ENCODE peak calls at places on chromosomes 11 and 22, in nine cellular contexts. One of them, this sample, is unnamed.

GRCh38 chr11:18594999-18595749 is 4.4 kb upstream of the MISFA start:
- DNase-seq in spleen: no peak
- DNase-seq in fibroblast of lung: peak; percentile 76
- DNase-seq in endothelial cell: no peak
- DNase-seq in lower lobe of right lung: no peak
- DNase-seq in AG09309: peak; percentile 46
- DNase-seq in thoracic aorta: no peak
- DNase-seq in HL-60: no peak
- DNase-seq in fibroblast of villous mesenchyme: no peak
- DNase-seq in this sample: no peak

GRCh38 chr11:76803811-76804600 is 20.9 kb downstream of the TSKU start:
- DNase-seq in spleen: peak; percentile 41
- DNase-seq in fibroblast of lung: peak; percentile 63
- DNase-seq in endothelial cell: no peak
- DNase-seq in lower lobe of right lung: peak; percentile 75
- DNase-seq in AG09309: no peak
- DNase-seq in thoracic aorta: no peak
- DNase-seq in HL-60: no peak
- DNase-seq in fibroblast of villous mesenchyme: no peak
- DNase-seq in this sample: no peak

GRCh38 chr22:17266261-17266971 is 47.2 kb upstream of the ADA2 start:
- DNase-seq in spleen: no peak
- DNase-seq in fibroblast of lung: no peak
- DNase-seq in endothelial cell: peak; percentile 30
- DNase-seq in lower lobe of right lung: no peak
- DNase-seq in AG09309: no peak
- DNase-seq in thoracic aorta: no peak
- DNase-seq in HL-60: no peak
- DNase-seq in fibroblast of villous mesenchyme: no peak
- DNase-seq in this sample: no peak

GRCh38 chr11:70853103-70853830 is 399.1 kb downstream of the SHANK2 start:
- DNase-seq in spleen: no peak
- DNase-seq in fibroblast of lung: no peak
- DNase-seq in endothelial cell: no peak
- DNase-seq in lower lobe of right lung: no peak
- DNase-seq in AG09309: no peak
- DNase-seq in thoracic aorta: no peak
- DNase-seq in HL-60: no peak
- DNase-seq in fibroblast of villous mesenchyme: peak; percentile 6
- DNase-seq in this sample: peak; percentile 93

GRCh38 chr11:123061403-123062157 is at the start of gene HSPA8:
- DNase-seq in spleen: peak; percentile 94
- DNase-seq in fibroblast of lung: peak; percentile 64
- DNase-seq in endothelial cell: peak; percentile 22
- DNase-seq in lower lobe of right lung: peak; percentile 85
- DNase-seq in AG09309: peak; percentile 11
- DNase-seq in thoracic aorta: peak; percentile 40
- DNase-seq in HL-60: peak; percentile 95
- DNase-seq in fibroblast of villous mesenchyme: peak; percentile 74
- DNase-seq in this sample: peak; percentile 67

GRCh38 chr11:11856638-11857037 is 14.9 kb downstream of the USP47 start:
- DNase-seq in spleen: no peak
- DNase-seq in fibroblast of lung: no peak
- DNase-seq in endothelial cell: no peak
- DNase-seq in lower lobe of right lung: no peak
- DNase-seq in AG09309: no peak
- DNase-seq in thoracic aorta: no peak
- DNase-seq in HL-60: no peak
- DNase-seq in fibroblast of villous mesenchyme: no peak
- DNase-seq in this sample: no peak

GRCh38 chr11:125123194-125123946 is 11.9 kb upstream of the TMEM218 start:
- DNase-seq in spleen: no peak
- DNase-seq in fibroblast of lung: no peak
- DNase-seq in endothelial cell: no peak
- DNase-seq in lower lobe of right lung: no peak
- DNase-seq in AG09309: no peak
- DNase-seq in thoracic aorta: no peak
- DNase-seq in HL-60: no peak
- DNase-seq in fibroblast of villous mesenchyme: no peak
- DNase-seq in this sample: no peak

GRCh38 chr22:17860220-17860965 is 86.1 kb upstream of the BID start:
- DNase-seq in spleen: no peak
- DNase-seq in fibroblast of lung: no peak
- DNase-seq in endothelial cell: no peak
- DNase-seq in lower lobe of right lung: no peak
- DNase-seq in AG09309: no peak
- DNase-seq in thoracic aorta: no peak
- DNase-seq in HL-60: no peak
- DNase-seq in fibroblast of villous mesenchyme: no peak
- DNase-seq in this sample: no peak

GRCh38 chr22:23693979-23694680 is 3.3 kb downstream of the RGL4 start:
- DNase-seq in spleen: no peak
- DNase-seq in fibroblast of lung: no peak
- DNase-seq in endothelial cell: no peak
- DNase-seq in lower lobe of right lung: no peak
- DNase-seq in AG09309: no peak
- DNase-seq in thoracic aorta: no peak
- DNase-seq in HL-60: no peak
- DNase-seq in fibroblast of villous mesenchyme: no peak
- DNase-seq in this sample: no peak

GRCh38 chr11:65663634-65664200 is 1.0 kb upstream of the RELA start:
- DNase-seq in spleen: peak; percentile 89
- DNase-seq in fibroblast of lung: peak; percentile 70
- DNase-seq in endothelial cell: peak; percentile 30
- DNase-seq in lower lobe of right lung: peak; percentile 66
- DNase-seq in AG09309: peak; percentile 57
- DNase-seq in thoracic aorta: no peak
- DNase-seq in HL-60: no peak
- DNase-seq in fibroblast of villous mesenchyme: peak; percentile 68
- DNase-seq in this sample: peak; percentile 33

GRCh38 chr11:15603208-15603607 is 488.5 kb downstream of the INSC start:
- DNase-seq in spleen: no peak
- DNase-seq in fibroblast of lung: no peak
- DNase-seq in endothelial cell: no peak
- DNase-seq in lower lobe of right lung: no peak
- DNase-seq in AG09309: no peak
- DNase-seq in thoracic aorta: no peak
- DNase-seq in HL-60: no peak
- DNase-seq in fibroblast of villous mesenchyme: no peak
- DNase-seq in this sample: no peak

GRCh38 chr11:19116315-19116970 is 525 bp upstream of the ZDHHC13 start:
- DNase-seq in spleen: peak; percentile 69
- DNase-seq in fibroblast of lung: no peak
- DNase-seq in endothelial cell: no peak
- DNase-seq in lower lobe of right lung: no peak
- DNase-seq in AG09309: no peak
- DNase-seq in thoracic aorta: no peak
- DNase-seq in HL-60: no peak
- DNase-seq in fibroblast of villous mesenchyme: no peak
- DNase-seq in this sample: no peak

GRCh38 chr22:29117799-29118477 is 45.1 kb downstream of the KREMEN1 start:
- DNase-seq in spleen: no peak
- DNase-seq in fibroblast of lung: peak; percentile 66
- DNase-seq in endothelial cell: no peak
- DNase-seq in lower lobe of right lung: no peak
- DNase-seq in AG09309: no peak
- DNase-seq in thoracic aorta: no peak
- DNase-seq in HL-60: peak; percentile 69
- DNase-seq in fibroblast of villous mesenchyme: no peak
- DNase-seq in this sample: no peak

GRCh38 chr11:10618490-10618889 is 50.0 kb upstream of the LYVE1 start:
- DNase-seq in spleen: no peak
- DNase-seq in fibroblast of lung: no peak
- DNase-seq in endothelial cell: no peak
- DNase-seq in lower lobe of right lung: no peak
- DNase-seq in AG09309: no peak
- DNase-seq in thoracic aorta: no peak
- DNase-seq in HL-60: no peak
- DNase-seq in fibroblast of villous mesenchyme: no peak
- DNase-seq in this sample: no peak

GRCh38 chr22:24090581-24090980 is 79.5 kb downstream of the CABIN1 start:
- DNase-seq in spleen: peak; percentile 33
- DNase-seq in fibroblast of lung: no peak
- DNase-seq in endothelial cell: no peak
- DNase-seq in lower lobe of right lung: no peak
- DNase-seq in AG09309: no peak
- DNase-seq in thoracic aorta: no peak
- DNase-seq in HL-60: no peak
- DNase-seq in fibroblast of villous mesenchyme: no peak
- DNase-seq in this sample: no peak

GRCh38 chr22:46352691-46353386 is 17.3 kb downstream of the TRMU start:
- DNase-seq in spleen: peak; percentile 79
- DNase-seq in fibroblast of lung: no peak
- DNase-seq in endothelial cell: no peak
- DNase-seq in lower lobe of right lung: peak; percentile 70
- DNase-seq in AG09309: no peak
- DNase-seq in thoracic aorta: no peak
- DNase-seq in HL-60: no peak
- DNase-seq in fibroblast of villous mesenchyme: peak; percentile 4
- DNase-seq in this sample: peak; percentile 53

GRCh38 chr11:96827164-96827563 is 437.4 kb downstream of the JRKL start:
- DNase-seq in spleen: no peak
- DNase-seq in fibroblast of lung: peak; percentile 46
- DNase-seq in endothelial cell: peak; percentile 6
- DNase-seq in lower lobe of right lung: no peak
- DNase-seq in AG09309: no peak
- DNase-seq in thoracic aorta: no peak
- DNase-seq in HL-60: no peak
- DNase-seq in fibroblast of villous mesenchyme: peak; percentile 4
- DNase-seq in this sample: no peak
- TF ChIP-seq CTCF in spleen: no peak
- TF ChIP-seq CTCF in fibroblast of lung: peak; percentile 5
- TF ChIP-seq CTCF in endothelial cell: no peak
- TF ChIP-seq CTCF in lower lobe of right lung: peak; percentile 20
- TF ChIP-seq CTCF in AG09309: no peak
- TF ChIP-seq CTCF in thoracic aorta: no peak
- TF ChIP-seq CTCF in HL-60: no peak
- TF ChIP-seq CTCF in fibroblast of villous mesenchyme: peak; percentile 14
- TF ChIP-seq CTCF in this sample: no peak

GRCh38 chr11:90476442-90477007 is 253.7 kb upstream of the CHORDC1 start:
- DNase-seq in spleen: no peak
- DNase-seq in fibroblast of lung: peak; percentile 42
- DNase-seq in endothelial cell: peak; percentile 38
- DNase-seq in lower lobe of right lung: no peak
- DNase-seq in AG09309: no peak
- DNase-seq in thoracic aorta: no peak
- DNase-seq in HL-60: peak; percentile 30
- DNase-seq in fibroblast of villous mesenchyme: peak; percentile 11
- DNase-seq in this sample: peak; percentile 14
- TF ChIP-seq CTCF in spleen: peak; percentile 33
- TF ChIP-seq CTCF in fibroblast of lung: peak; percentile 15
- TF ChIP-seq CTCF in endothelial cell: peak; percentile 72
- TF ChIP-seq CTCF in lower lobe of right lung: peak; percentile 39
- TF ChIP-seq CTCF in AG09309: no peak
- TF ChIP-seq CTCF in thoracic aorta: no peak
- TF ChIP-seq CTCF in HL-60: peak; percentile 22
- TF ChIP-seq CTCF in fibroblast of villous mesenchyme: peak; percentile 30
- TF ChIP-seq CTCF in this sample: no peak

DNA sequence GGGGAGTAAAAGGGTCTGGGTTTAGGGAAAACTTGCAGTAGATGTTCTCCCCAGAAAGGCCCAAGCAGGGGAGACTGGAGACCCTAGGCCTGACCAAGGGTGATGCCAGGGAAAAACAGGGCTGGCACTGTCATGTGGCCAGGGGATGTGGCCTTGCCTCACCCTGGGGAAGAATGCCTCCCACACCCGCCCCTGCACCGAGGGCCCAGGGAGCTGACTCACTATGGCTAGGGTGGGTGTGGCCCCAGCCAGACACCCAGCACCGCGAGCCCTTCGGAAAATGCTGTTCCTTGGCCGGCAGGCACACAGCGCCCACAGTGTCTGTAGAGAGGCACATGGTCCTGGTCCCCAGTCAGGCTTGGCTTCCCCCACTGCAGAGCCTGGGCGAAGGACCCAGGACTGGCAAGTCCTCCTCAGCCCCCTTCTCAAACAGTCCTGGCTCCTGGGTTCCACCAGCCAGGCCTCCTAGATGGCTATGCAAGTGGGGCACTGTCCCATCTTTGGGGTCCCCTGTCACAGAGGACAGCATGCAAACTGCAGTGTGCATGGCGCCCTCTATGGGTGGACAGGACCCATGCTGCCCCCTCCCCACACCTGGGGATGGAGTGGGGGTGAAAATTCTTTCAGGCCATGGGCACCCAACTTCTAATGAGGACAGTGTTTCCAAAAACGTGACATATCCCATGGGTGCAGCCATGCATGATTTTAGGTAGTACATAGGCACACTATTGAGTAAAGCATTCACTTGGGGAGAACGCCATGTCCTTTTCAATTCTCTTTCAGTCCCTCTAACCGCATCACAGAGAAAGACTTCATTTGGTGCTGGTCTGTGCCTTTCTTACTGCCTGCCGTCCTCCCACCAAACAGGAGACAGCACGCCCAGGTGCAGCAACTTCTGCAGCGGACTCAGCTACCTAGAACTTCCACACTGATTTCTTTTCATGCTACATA is 15.2 kb downstream of the TMPRSS5 start:
- DNase-seq in spleen: no peak
- DNase-seq in fibroblast of lung: peak; percentile 44
- DNase-seq in endothelial cell: peak; percentile 51
- DNase-seq in lower lobe of right lung: peak; percentile 68
- DNase-seq in AG09309: peak; percentile 20
- DNase-seq in thoracic aorta: no peak
- DNase-seq in HL-60: peak; percentile 14
- DNase-seq in fibroblast of villous mesenchyme: peak; percentile 70
- DNase-seq in this sample: no peak
- TF ChIP-seq CTCF in spleen: no peak
- TF ChIP-seq CTCF in fibroblast of lung: peak; percentile 25
- TF ChIP-seq CTCF in endothelial cell: peak; percentile 74
- TF ChIP-seq CTCF in lower lobe of right lung: peak; percentile 30
- TF ChIP-seq CTCF in AG09309: peak; percentile 32
- TF ChIP-seq CTCF in thoracic aorta: no peak
- TF ChIP-seq CTCF in HL-60: no peak
- TF ChIP-seq CTCF in fibroblast of villous mesenchyme: peak; percentile 42
- TF ChIP-seq CTCF in this sample: peak; percentile 13

GRCh38 chr22:35308480-35308945 is 8.8 kb downstream of the TOM1 start:
- DNase-seq in spleen: no peak
- DNase-seq in fibroblast of lung: no peak
- DNase-seq in endothelial cell: peak; percentile 0
- DNase-seq in lower lobe of right lung: no peak
- DNase-seq in AG09309: no peak
- DNase-seq in thoracic aorta: no peak
- DNase-seq in HL-60: peak; percentile 15
- DNase-seq in fibroblast of villous mesenchyme: no peak
- DNase-seq in this sample: no peak

GRCh38 chr22:35313311-35314121 is 13.8 kb downstream of the TOM1 start:
- DNase-seq in spleen: peak; percentile 49
- DNase-seq in fibroblast of lung: peak; percentile 69
- DNase-seq in endothelial cell: no peak
- DNase-seq in lower lobe of right lung: no peak
- DNase-seq in AG09309: peak; percentile 84
- DNase-seq in thoracic aorta: peak; percentile 62
- DNase-seq in HL-60: no peak
- DNase-seq in fibroblast of villous mesenchyme: peak; percentile 82
- DNase-seq in this sample: peak; percentile 86

GRCh38 chr22:35311551-35311999 is 11.9 kb downstream of the TOM1 start:
- DNase-seq in spleen: peak; percentile 67
- DNase-seq in fibroblast of lung: no peak
- DNase-seq in endothelial cell: no peak
- DNase-seq in lower lobe of right lung: no peak
- DNase-seq in AG09309: no peak
- DNase-seq in thoracic aorta: no peak
- DNase-seq in HL-60: no peak
- DNase-seq in fibroblast of villous mesenchyme: no peak
- DNase-seq in this sample: no peak

GRCh38 chr22:35312198-35313059 is 12.7 kb downstream of the TOM1 start:
- DNase-seq in spleen: peak; percentile 30
- DNase-seq in fibroblast of lung: peak; percentile 46
- DNase-seq in endothelial cell: no peak
- DNase-seq in lower lobe of right lung: no peak
- DNase-seq in AG09309: peak; percentile 41
- DNase-seq in thoracic aorta: no peak
- DNase-seq in HL-60: no peak
- DNase-seq in fibroblast of villous mesenchyme: no peak
- DNase-seq in this sample: peak; percentile 32

GRCh38 chr22:35310556-35311550 is 11.2 kb downstream of the TOM1 start:
- DNase-seq in spleen: peak; percentile 68
- DNase-seq in fibroblast of lung: no peak
- DNase-seq in endothelial cell: no peak
- DNase-seq in lower lobe of right lung: no peak
- DNase-seq in AG09309: no peak
- DNase-seq in thoracic aorta: no peak
- DNase-seq in HL-60: no peak
- DNase-seq in fibroblast of villous mesenchyme: no peak
- DNase-seq in this sample: no peak
- TF ChIP-seq CTCF in spleen: no peak
- TF ChIP-seq CTCF in fibroblast of lung: no peak
- TF ChIP-seq CTCF in endothelial cell: no peak
- TF ChIP-seq CTCF in lower lobe of right lung: no peak
- TF ChIP-seq CTCF in AG09309: no peak
- TF ChIP-seq CTCF in thoracic aorta: no peak
- TF ChIP-seq CTCF in HL-60: no peak
- TF ChIP-seq CTCF in fibroblast of villous mesenchyme: no peak
- TF ChIP-seq CTCF in this sample: no peak

This sample was measured in thyroid gland.